ENCODE peak calls at places on chromosomes 7 and 10, in ten cellular contexts. J, D, V, G, I, N, H, R, P and Q are unnamed samples.

GRCh38 chr7:533266-533665 is 13.6 kb upstream of the PDGFA start:
- DNase-seq in J (no peak), D (no peak), V (no peak), G (no peak), I (no peak), N (no peak), H (no peak), R (no peak), P (no peak), Q (no peak)

GRCh38 chr10:98382691-98383101 is 32.3 kb downstream of the PYROXD2 start:
- DNase-seq in J (no peak), D (no peak), V (no peak), G (no peak), I (peak), N (no peak), H (no peak), R (no peak), P (no peak), Q (no peak)

GRCh38 chr7:136023134-136023869 is 46.1 kb upstream of the MTPN start:
- DNase-seq in J (no peak), D (no peak), V (peak), G (no peak), I (peak), N (no peak), H (no peak), R (no peak), P (no peak), Q (no peak)

GRCh38 chr7:3650844-3651243 is 349.8 kb downstream of the SDK1 start:
- DNase-seq in J (no peak), D (no peak), V (no peak), G (no peak), I (peak), N (no peak), H (no peak), R (no peak), P (no peak), Q (no peak)

GRCh38 chr7:112143567-112143966 is 62.6 kb downstream of the DOCK4 start:
- DNase-seq in J (no peak), D (no peak), V (no peak), G (no peak), I (peak), N (peak), H (no peak), R (no peak), P (peak), Q (peak)

GRCh38 chr10:114479836-114480235 is 75.5 kb upstream of the AFAP1L2 start:
- DNase-seq in J (no peak), D (no peak), V (no peak), G (no peak), I (no peak), N (no peak), H (no peak), R (no peak), P (no peak), Q (no peak)

GRCh38 chr7:114979388-114979787 is 57.5 kb downstream of the MDFIC start:
- DNase-seq in J (peak), D (no peak), V (no peak), G (no peak), I (peak), N (peak), H (no peak), R (no peak), P (no peak), Q (peak)

GRCh38 chr7:69598487-69599148 is 343 bp downstream of the AUTS2 start:
- DNase-seq in J (peak), D (no peak), V (no peak), G (no peak), I (no peak), N (peak), H (peak), R (no peak), P (no peak), Q (no peak)

GRCh38 chr7:139109983-139110411 is 477 bp upstream of the ZC3HAV1 start:
- DNase-seq in J (no peak), D (no peak), V (no peak), G (no peak), I (no peak), N (no peak), H (no peak), R (no peak), P (no peak), Q (no peak)

GRCh38 chr7:22413211-22413610 is 56.3 kb upstream of the RAPGEF5 start:
- DNase-seq in J (no peak), D (no peak), V (no peak), G (no peak), I (no peak), N (no peak), H (no peak), R (no peak), P (no peak), Q (no peak)

GRCh38 chr10:58302259-58302658 is 32.5 kb upstream of the UBE2D1 start:
- DNase-seq in J (no peak), D (no peak), V (no peak), G (no peak), I (no peak), N (no peak), H (no peak), R (no peak), P (no peak), Q (no peak)

GRCh38 chr7:6536899-6537298 is 14.4 kb downstream of the GRID2IP start:
- DNase-seq in J (no peak), D (no peak), V (peak), G (peak), I (no peak), N (no peak), H (no peak), R (no peak), P (no peak), Q (no peak)

GRCh38 chr7:157780312-157780711 is 443.5 kb downstream of the DNAJB6 start:
- DNase-seq in J (no peak), D (no peak), V (no peak), G (no peak), I (no peak), N (no peak), H (no peak), R (no peak), P (no peak), Q (no peak)

GRCh38 chr7:92446869-92447238 is 428 bp upstream of the GATAD1 start:
- DNase-seq in J (no peak), D (no peak), V (no peak), G (no peak), I (no peak), N (no peak), H (no peak), R (no peak), P (no peak), Q (no peak)

GRCh38 chr7:2607122-2607912 is 24.5 kb upstream of the TTYH3 start:
- DNase-seq in J (no peak), D (no peak), V (no peak), G (no peak), I (no peak), N (no peak), H (no peak), R (no peak), P (no peak), Q (no peak)

GRCh38 chr10:96833220-96834001 is 1.3 kb downstream of the LCOR start:
- DNase-seq in J (no peak), D (peak), V (peak), G (no peak), I (peak), N (peak), H (no peak), R (no peak), P (no peak), Q (no peak)

GRCh38 chr7:2853147-2853546 is 9.0 kb upstream of the GNA12 start:
- DNase-seq in J (no peak), D (no peak), V (no peak), G (no peak), I (no peak), N (peak), H (no peak), R (no peak), P (peak), Q (no peak)

GRCh38 chr7:140475747-140476333 is 3.5 kb downstream of the MKRN1 start:
- DNase-seq in J (no peak), D (peak), V (peak), G (peak), I (peak), N (peak), H (peak), R (peak), P (no peak), Q (no peak)

GRCh38 chr7:64874562-64875250 is 28.4 kb upstream of the ZNF273 start:
- DNase-seq in J (peak), D (no peak), V (peak), G (no peak), I (no peak), N (no peak), H (no peak), R (no peak), P (no peak), Q (no peak)

GRCh38 chr10:50538473-50539398 is 85.0 kb downstream of the SGMS1 start:
- DNase-seq in J (no peak), D (no peak), V (no peak), G (no peak), I (peak), N (no peak), H (peak), R (no peak), P (no peak), Q (no peak)